ENCODE peak calls at places on chromosomes 1 and 21, in five cellular contexts. R is Peyer's patch, C is IMR-90, U is heart left ventricle, P is right lobe of liver. A is an unnamed sample.

GRCh38 chr1:117632269-117633067 is 26.6 kb downstream of the TENT5C start:
- DNase-seq in P (no peak), U (no peak), C (no peak), R (no peak), A (no peak)

GRCh38 chr1:235702412-235702811 is 52.8 kb upstream of the GNG4 start:
- DNase-seq in U (no peak), P (no peak), R (no peak), C (no peak), A (no peak)

GRCh38 chr1:175443332-175443731 is 250.8 kb upstream of the KIAA0040 start:
- DNase-seq in P (no peak), R (no peak), U (no peak), C (no peak), A (no peak)

GRCh38 chr1:85494957-85495266 is 30.0 kb upstream of the DDAH1 start:
- DNase-seq in P (no peak), U (no peak), C (peak), R (no peak), A (no peak)

GRCh38 chr1:73761559-73761958 is 436.4 kb downstream of the LRRIQ3 start:
- DNase-seq in P (no peak), C (no peak), R (no peak), U (no peak), A (no peak)

GRCh38 chr1:67312630-67313029 is 5.0 kb downstream of the IL12RB2 start:
- DNase-seq in U (no peak), P (no peak), R (no peak), C (no peak), A (no peak)

GRCh38 chr1:160117709-160118183 is 2.2 kb downstream of the ATP1A2 start:
- DNase-seq in R (no peak), P (no peak), C (peak), U (no peak), A (no peak)

GRCh38 chr1:53449026-53449425 is 10.2 kb upstream of the DMRTB1 start:
- DNase-seq in R (no peak), P (no peak), C (peak), U (no peak), A (no peak)

GRCh38 chr1:229047161-229047840 is 223.6 kb upstream of the RAB4A start:
- DNase-seq in U (no peak), P (no peak), C (no peak), R (no peak), A (peak)

GRCh38 chr1:199619202-199619601 is 408.3 kb upstream of the NR5A2 start:
- DNase-seq in P (no peak), R (no peak), C (no peak), U (no peak), A (no peak)

GRCh38 chr1:76293831-76294230 is 219.3 kb downstream of the ST6GALNAC3 start:
- DNase-seq in R (no peak), P (no peak), U (no peak), C (no peak), A (no peak)

GRCh38 chr21:34807881-34808568 is 139.2 kb downstream of the CLIC6 start:
- DNase-seq in P (no peak), R (no peak), U (no peak), C (peak), A (peak)

GRCh38 chr1:41733021-41733420 is 185.7 kb downstream of the HIVEP3 start:
- DNase-seq in C (no peak), P (no peak), R (peak), U (peak), A (no peak)

GRCh38 chr21:42331660-42332059 is 16.5 kb upstream of the TFF3 start:
- DNase-seq in C (no peak), P (no peak), U (no peak), R (no peak), A (no peak)

GRCh38 chr1:155277896-155278688 is 829 bp downstream of the HCN3 start:
- DNase-seq in U (no peak), P (peak), C (peak), R (peak), A (no peak)

GRCh38 chr1:179231923-179232322 is 2.4 kb upstream of the ABL2 start:
- DNase-seq in C (peak), R (no peak), P (no peak), U (no peak), A (no peak)

GRCh38 chr1:211783266-211783665 is 47.3 kb downstream of the LPGAT1 start:
- DNase-seq in C (no peak), R (no peak), U (no peak), P (no peak), A (no peak)

GRCh38 chr1:32180186-32181060 is 948 bp downstream of the TXLNA start:
- DNase-seq in P (peak), C (peak), U (peak), R (peak), A (no peak)

GRCh38 chr1:32181065-32181464 is 1.6 kb downstream of the TXLNA start:
- DNase-seq in U (no peak), R (no peak), C (no peak), P (no peak), A (no peak)

GRCh38 chr1:32179193-32179442 is 357 bp upstream of the TXLNA start:
- DNase-seq in P (no peak), C (no peak), R (no peak), U (no peak), A (no peak)

GRCh38 chr1:32178380-32179192 is 889 bp upstream of the TXLNA start:
- DNase-seq in C (no peak), P (no peak), U (no peak), R (no peak), A (no peak)

DNA sequence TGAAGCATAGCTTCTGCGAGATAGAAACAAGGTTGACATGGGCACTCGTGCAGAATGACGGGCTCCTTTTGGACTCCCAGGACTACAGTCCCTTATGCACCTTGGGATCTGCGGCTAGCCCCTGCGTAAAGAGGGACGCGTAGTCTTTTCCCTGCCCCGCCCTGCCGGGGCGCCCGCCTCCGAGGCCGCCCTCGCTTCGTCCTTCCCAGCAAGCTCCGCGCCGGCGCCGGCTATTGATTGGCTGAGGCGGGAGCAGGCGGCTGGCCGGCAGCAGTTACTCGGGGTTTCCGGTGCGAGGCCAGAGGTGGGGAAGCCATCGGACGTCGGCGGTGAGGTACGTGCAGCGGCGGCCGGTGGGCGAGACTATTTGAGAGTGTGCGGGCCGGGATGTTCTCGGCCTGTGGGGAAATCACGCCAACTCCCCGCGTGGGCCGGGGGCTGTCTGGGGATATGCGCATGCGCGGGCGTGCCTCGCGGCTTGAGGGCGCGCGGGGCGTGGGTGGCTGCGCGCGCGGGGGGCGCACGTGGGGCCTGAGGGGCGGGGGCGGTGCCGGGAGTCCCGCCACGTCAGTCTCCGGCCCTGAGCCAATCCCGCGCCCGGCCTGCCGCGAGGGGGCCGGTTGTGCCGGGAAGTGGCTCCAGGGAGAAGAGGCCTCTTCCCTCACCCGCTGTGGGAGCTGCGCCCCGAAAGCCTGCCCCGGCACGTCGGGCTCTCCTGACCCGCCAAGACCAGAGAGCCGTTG is at the start of gene TXLNA:
- DNase-seq in C (peak), R (peak), U (peak), P (peak), A (peak)
- TF ChIP-seq POLR2A in C (peak), R (peak), U (peak), P (peak), A (no peak)

GRCh38 chr1:58724483-58724882 is 24.6 kb upstream of the MYSM1 start:
- DNase-seq in C (no peak), U (no peak), R (no peak), P (no peak), A (no peak)
- H3K27ac ChIP-seq in C (no peak), U (no peak), R (no peak), P (no peak), A (no peak)

GRCh38 chr1:6506210-6507036 is 15.0 kb upstream of the PLEKHG5 start:
- DNase-seq in U (peak), R (no peak), P (no peak), C (no peak), A (no peak)
- TF ChIP-seq POLR2A in U (no peak), R (no peak), P (no peak), C (no peak), A (no peak)

GRCh38 chr1:95951291-95951690 is 717.3 kb downstream of the RWDD3 start:
- DNase-seq in P (no peak), R (no peak), U (no peak), C (no peak), A (no peak)

GRCh38 chr1:95953668-95954067 is 719.7 kb downstream of the RWDD3 start:
- DNase-seq in R (no peak), P (no peak), U (no peak), C (no peak), A (no peak)

GRCh38 chr1:95953005-95953404 is 719.0 kb downstream of the RWDD3 start:
- DNase-seq in C (peak), P (no peak), R (no peak), U (no peak), A (no peak)

GRCh38 chr1:95948023-95948422 is 714.0 kb downstream of the RWDD3 start:
- DNase-seq in R (no peak), P (no peak), U (no peak), C (no peak), A (no peak)
- H3K27ac ChIP-seq in R (no peak), P (no peak), U (no peak), C (no peak), A (no peak)

GRCh38 chr1:150574260-150575071 is 4.9 kb downstream of the MCL1 start:
- DNase-seq in C (no peak), R (peak), P (no peak), U (no peak), A (no peak)
- TF ChIP-seq POLR2A in C (peak), R (no peak), P (peak), U (no peak), A (no peak)